ENCODE peak calls at places on chromosome 20, in four cellular contexts. X is lower leg skin, B is stomach, Y is B cell. L is an unnamed sample.

GRCh38 chr20:23119456-23120216 is 33.5 kb upstream of the CD93 start:
- DNase-seq in X (no peak), B (no peak), Y (no peak), L (no peak)

GRCh38 chr20:3071610-3072529 is at the start of gene OXT:
- DNase-seq in X (no peak), B (no peak), Y (peak), L (peak)

GRCh38 chr20:19812696-19813095 is 54.6 kb downstream of the RIN2 start:
- DNase-seq in X (no peak), B (no peak), Y (no peak), L (no peak)

GRCh38 chr20:24790746-24791283 is 158.3 kb upstream of the CST7 start:
- DNase-seq in X (no peak), B (no peak), Y (no peak), L (no peak)

GRCh38 chr20:35823937-35824336 is 52.1 kb downstream of the PHF20 start:
- DNase-seq in X (no peak), B (no peak), Y (no peak), L (no peak)

GRCh38 chr20:23061713-23062561 is 12.5 kb upstream of the THBD start:
- DNase-seq in X (no peak), B (no peak), Y (no peak), L (no peak)

GRCh38 chr20:25296094-25297093 is 48.5 kb downstream of the PYGB start:
- DNase-seq in X (no peak), B (no peak), Y (no peak), L (no peak)

GRCh38 chr20:57055345-57055744 is 211.1 kb downstream of the BMP7 start:
- DNase-seq in X (no peak), B (no peak), Y (no peak), L (no peak)

GRCh38 chr20:50821257-50821921 is 26.5 kb downstream of the BCAS4 start:
- DNase-seq in X (no peak), B (no peak), Y (no peak), L (no peak)

GRCh38 chr20:35828434-35828833 is 56.6 kb downstream of the PHF20 start:
- DNase-seq in X (no peak), B (peak), Y (no peak), L (no peak)

GRCh38 chr20:58906894-58907293 is 54.4 kb downstream of the GNAS start:
- DNase-seq in X (no peak), B (peak), Y (no peak), L (no peak)

GRCh38 chr20:13302647-13303425 is 81.8 kb downstream of the ISM1 start:
- DNase-seq in X (no peak), B (no peak), Y (no peak), L (peak)

GRCh38 chr20:25421107-25421506 is 13.6 kb downstream of the GINS1 start:
- DNase-seq in X (no peak), B (no peak), Y (no peak), L (no peak)

GRCh38 chr20:58722379-58722778 is 29.8 kb downstream of the NPEPL1 start:
- DNase-seq in X (no peak), B (no peak), Y (no peak), L (no peak)

GRCh38 chr20:4026093-4026601 is 10.8 kb upstream of the RNF24 start:
- DNase-seq in X (no peak), B (no peak), Y (no peak), L (no peak)

GRCh38 chr20:4998160-4998651 is 3.1 kb downstream of the SLC23A2 start:
- DNase-seq in X (no peak), B (no peak), Y (no peak), L (no peak)